ENCODE peak calls at places on chromosomes 7 and 10, in seven cellular contexts. Y is neural progenitor cell, T is natural killer cell, B is GM12878, P is A549, O is astrocyte of the spinal cord, N is SK-N-SH. D is an unnamed sample.

GRCh38 chr10:88883443-88883799 is 3.4 kb downstream of the STAMBPL1 start:
- DNase-seq in B (no peak), O (peak), T (no peak), Y (no peak), N (no peak), P (no peak), D (no peak)

GRCh38 chr10:56583316-56583715 is 222.3 kb upstream of the ZWINT start:
- DNase-seq in Y (no peak), O (no peak), P (no peak), B (no peak), T (no peak), N (no peak), D (no peak)

GRCh38 chr7:135993950-135994349 is 16.8 kb upstream of the MTPN start:
- DNase-seq in N (no peak), P (no peak), O (no peak), T (no peak), B (no peak), Y (no peak), D (no peak)

GRCh38 chr7:24341677-24342076 is 57.7 kb downstream of the NPY start:
- DNase-seq in P (no peak), T (no peak), B (no peak), N (no peak), O (no peak), Y (no peak), D (no peak)

GRCh38 chr10:102409604-102410426 is 8.8 kb downstream of the PSD start:
- DNase-seq in T (no peak), O (no peak), B (no peak), N (peak), P (no peak), Y (no peak), D (no peak)

GRCh38 chr10:70675496-70676161 is 3.3 kb downstream of the ADAMTS14 start:
- DNase-seq in Y (no peak), B (no peak), T (no peak), O (no peak), N (no peak), P (no peak), D (no peak)

GRCh38 chr10:31697271-31698168 is 231.1 kb downstream of the ARHGAP12 start:
- DNase-seq in Y (no peak), N (peak), P (no peak), O (peak), T (no peak), B (no peak), D (no peak)

GRCh38 chr7:41188163-41189130 is 514.4 kb downstream of the INHBA start:
- DNase-seq in T (no peak), Y (no peak), B (no peak), P (no peak), N (no peak), O (peak), D (peak)

GRCh38 chr7:44113764-44114354 is 9.5 kb downstream of the POLD2 start:
- DNase-seq in Y (no peak), T (no peak), N (no peak), P (no peak), O (no peak), B (no peak), D (no peak)

DNA sequence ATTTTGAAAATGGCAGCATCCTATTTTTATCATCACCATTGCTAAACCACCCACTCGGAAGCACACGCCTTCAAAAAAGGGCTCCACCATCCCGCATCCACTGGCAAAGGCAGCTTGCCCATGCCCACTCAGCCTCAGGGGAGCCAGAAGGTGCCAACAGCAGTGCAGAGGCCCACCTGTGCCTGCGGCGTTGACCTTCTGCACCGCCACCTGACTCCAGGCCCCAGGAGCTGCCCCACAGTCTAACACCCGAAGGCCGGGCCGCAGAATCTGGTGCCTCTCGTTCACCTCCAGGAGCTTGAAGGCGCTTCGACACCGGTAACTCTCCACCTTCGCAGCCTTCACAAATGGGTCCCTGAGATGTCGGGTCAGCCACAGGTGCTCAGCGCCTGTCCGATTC is 2.8 kb downstream of the MRM2 start:
- DNase-seq in O (no peak), B (no peak), T (no peak), P (no peak), Y (no peak), N (no peak), D (no peak)
- TF ChIP-seq CTCF in O (no peak), B (no peak), T (no peak), P (no peak), Y (no peak), N (no peak), D (no peak)

DNA sequence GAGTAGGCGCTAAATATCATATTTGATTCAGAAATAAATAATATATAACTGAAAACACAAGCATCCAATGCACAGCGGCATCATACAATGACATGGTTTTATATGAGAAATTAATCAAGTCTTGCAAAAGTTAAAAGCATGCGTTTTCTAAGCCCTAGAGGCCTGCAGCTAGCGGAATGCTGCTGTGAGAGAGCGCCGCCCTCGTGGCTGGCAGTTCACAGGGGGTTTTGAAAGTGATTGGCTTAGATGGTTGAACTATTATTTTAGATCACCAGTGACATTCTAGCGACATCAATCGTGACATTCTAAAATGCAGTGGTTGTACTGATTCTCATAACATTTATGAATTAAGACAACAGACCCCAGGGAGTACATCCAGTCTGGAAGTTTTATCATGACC is 235.2 kb upstream of the MGMT start:
- DNase-seq in O (no peak), T (no peak), Y (no peak), B (no peak), P (no peak), N (no peak), D (no peak)
- TF ChIP-seq CTCF in O (no peak), T (no peak), Y (no peak), B (no peak), P (no peak), N (no peak), D (no peak)

GRCh38 chr10:81082621-81083376 is 545.1 kb downstream of the SH2D4B start:
- DNase-seq in P (no peak), O (no peak), B (no peak), T (no peak), N (no peak), Y (no peak), D (no peak)

GRCh38 chr10:81081887-81082620 is 544.4 kb downstream of the SH2D4B start:
- DNase-seq in P (no peak), T (no peak), B (no peak), N (no peak), O (no peak), Y (peak), D (no peak)
- TF ChIP-seq CTCF in P (no peak), T (no peak), B (peak), N (no peak), O (no peak), Y (peak), D (peak)

GRCh38 chr10:72241853-72242252 is 25.8 kb upstream of the ASCC1 start:
- DNase-seq in O (no peak), Y (no peak), T (no peak), P (no peak), B (no peak), N (no peak), D (no peak)

GRCh38 chr10:72244573-72245038 is 28.5 kb upstream of the ASCC1 start:
- DNase-seq in T (no peak), Y (no peak), O (no peak), B (no peak), N (no peak), P (peak), D (no peak)

GRCh38 chr10:72240371-72240770 is 24.3 kb upstream of the ASCC1 start:
- DNase-seq in T (no peak), B (no peak), O (no peak), Y (no peak), P (no peak), N (no peak), D (no peak)

GRCh38 chr10:72243822-72244437 is 27.9 kb upstream of the ASCC1 start:
- DNase-seq in N (no peak), T (no peak), O (peak), B (no peak), Y (no peak), P (peak), D (peak)

GRCh38 chr10:72242675-72243074 is 26.6 kb upstream of the ASCC1 start:
- DNase-seq in O (peak), N (no peak), Y (no peak), T (no peak), P (no peak), B (no peak), D (no peak)
- TF ChIP-seq CTCF in O (no peak), N (no peak), Y (no peak), T (no peak), P (no peak), B (no peak), D (no peak)

GRCh38 chr7:88357295-88357694 is 50.6 kb upstream of the STEAP4 start:
- DNase-seq in T (no peak), N (no peak), Y (no peak), P (no peak), O (no peak), B (no peak), D (peak)
- TF ChIP-seq CTCF in T (no peak), N (peak), Y (peak), P (no peak), O (no peak), B (peak), D (no peak)

GRCh38 chr7:131068604-131069021 is 259.1 kb upstream of the MKLN1 start:
- DNase-seq in N (no peak), B (no peak), P (peak), O (peak), T (no peak), Y (peak), D (no peak)
- TF ChIP-seq CTCF in N (peak), B (no peak), P (no peak), O (peak), T (no peak), Y (no peak), D (no peak)

GRCh38 chr10:23081891-23082290 is 13.5 kb upstream of the MSRB2 start:
- DNase-seq in Y (no peak), P (peak), N (no peak), B (no peak), O (no peak), T (no peak), D (no peak)
- TF ChIP-seq CTCF in Y (peak), P (peak), N (peak), B (peak), O (peak), T (no peak), D (peak)